ENCODE peak calls at places on chromosomes 12 and 14, in seven cellular contexts. One of them, this sample, is unnamed.

GRCh38 chr14:24513009-24513408 is 4.9 kb upstream of the CMA1 start:
- DNase-seq in GM12892: no peak
- DNase-seq in A549: no peak
- DNase-seq in IMR-90: no peak
- DNase-seq in right lobe of liver: no peak
- DNase-seq in Peyer's patch: no peak
- DNase-seq in ovary: no peak
- DNase-seq in this sample: no peak

GRCh38 chr12:125491585-125491984 is 426.4 kb downstream of the AACS start:
- DNase-seq in GM12892: no peak
- DNase-seq in A549: no peak
- DNase-seq in IMR-90: no peak
- DNase-seq in right lobe of liver: no peak
- DNase-seq in Peyer's patch: no peak
- DNase-seq in ovary: no peak
- DNase-seq in this sample: no peak

GRCh38 chr12:14664434-14665023 is 31.9 kb downstream of the GUCY2C start:
- DNase-seq in GM12892: no peak
- DNase-seq in A549: peak
- DNase-seq in IMR-90: peak
- DNase-seq in right lobe of liver: no peak
- DNase-seq in Peyer's patch: no peak
- DNase-seq in ovary: no peak
- DNase-seq in this sample: peak

GRCh38 chr12:45292486-45293195 is 76.7 kb downstream of the ANO6 start:
- DNase-seq in GM12892: no peak
- DNase-seq in A549: no peak
- DNase-seq in IMR-90: peak
- DNase-seq in right lobe of liver: no peak
- DNase-seq in Peyer's patch: no peak
- DNase-seq in ovary: peak
- DNase-seq in this sample: no peak

GRCh38 chr12:112900298-112901145 is 6.2 kb upstream of the OAS1 start:
- DNase-seq in GM12892: no peak
- DNase-seq in A549: peak
- DNase-seq in IMR-90: peak
- DNase-seq in right lobe of liver: no peak
- DNase-seq in Peyer's patch: no peak
- DNase-seq in ovary: no peak
- DNase-seq in this sample: peak

GRCh38 chr12:47889040-47889439 is 15.8 kb downstream of the VDR start:
- DNase-seq in GM12892: no peak
- DNase-seq in A549: no peak
- DNase-seq in IMR-90: no peak
- DNase-seq in right lobe of liver: no peak
- DNase-seq in Peyer's patch: no peak
- DNase-seq in ovary: no peak
- DNase-seq in this sample: no peak

GRCh38 chr12:87120440-87120839 is 864.2 kb upstream of the MGAT4C start:
- DNase-seq in GM12892: no peak
- DNase-seq in A549: no peak
- DNase-seq in IMR-90: peak
- DNase-seq in right lobe of liver: no peak
- DNase-seq in Peyer's patch: no peak
- DNase-seq in ovary: no peak
- DNase-seq in this sample: no peak

GRCh38 chr12:11460343-11461023 is 65.1 kb upstream of the PRB2 start:
- DNase-seq in GM12892: no peak
- DNase-seq in A549: no peak
- DNase-seq in IMR-90: no peak
- DNase-seq in right lobe of liver: no peak
- DNase-seq in Peyer's patch: no peak
- DNase-seq in ovary: no peak
- DNase-seq in this sample: no peak

GRCh38 chr12:42296503-42297109 is 29.3 kb downstream of the ZCRB1 start:
- DNase-seq in GM12892: no peak
- DNase-seq in A549: no peak
- DNase-seq in IMR-90: no peak
- DNase-seq in right lobe of liver: no peak
- DNase-seq in Peyer's patch: no peak
- DNase-seq in ovary: no peak
- DNase-seq in this sample: no peak

GRCh38 chr14:68987653-68988036 is 8.5 kb upstream of the ACTN1 start:
- DNase-seq in GM12892: no peak
- DNase-seq in A549: peak
- DNase-seq in IMR-90: no peak
- DNase-seq in right lobe of liver: no peak
- DNase-seq in Peyer's patch: no peak
- DNase-seq in ovary: no peak
- DNase-seq in this sample: no peak

GRCh38 chr12:119988440-119988787 is 622 bp upstream of the BICDL1 start:
- DNase-seq in GM12892: no peak
- DNase-seq in A549: peak
- DNase-seq in IMR-90: peak
- DNase-seq in right lobe of liver: no peak
- DNase-seq in Peyer's patch: no peak
- DNase-seq in ovary: no peak
- DNase-seq in this sample: peak

GRCh38 chr12:119990382-119990874 is 1.4 kb downstream of the BICDL1 start:
- DNase-seq in GM12892: no peak
- DNase-seq in A549: no peak
- DNase-seq in IMR-90: no peak
- DNase-seq in right lobe of liver: no peak
- DNase-seq in Peyer's patch: no peak
- DNase-seq in ovary: no peak
- DNase-seq in this sample: no peak

GRCh38 chr12:119992129-119992705 is 3.2 kb downstream of the BICDL1 start:
- DNase-seq in GM12892: no peak
- DNase-seq in A549: no peak
- DNase-seq in IMR-90: no peak
- DNase-seq in right lobe of liver: no peak
- DNase-seq in Peyer's patch: no peak
- DNase-seq in ovary: no peak
- DNase-seq in this sample: no peak

GRCh38 chr12:119989619-119990381 is 764 bp downstream of the BICDL1 start:
- DNase-seq in GM12892: peak
- DNase-seq in A549: peak
- DNase-seq in IMR-90: peak
- DNase-seq in right lobe of liver: peak
- DNase-seq in Peyer's patch: peak
- DNase-seq in ovary: peak
- DNase-seq in this sample: peak

DNA sequence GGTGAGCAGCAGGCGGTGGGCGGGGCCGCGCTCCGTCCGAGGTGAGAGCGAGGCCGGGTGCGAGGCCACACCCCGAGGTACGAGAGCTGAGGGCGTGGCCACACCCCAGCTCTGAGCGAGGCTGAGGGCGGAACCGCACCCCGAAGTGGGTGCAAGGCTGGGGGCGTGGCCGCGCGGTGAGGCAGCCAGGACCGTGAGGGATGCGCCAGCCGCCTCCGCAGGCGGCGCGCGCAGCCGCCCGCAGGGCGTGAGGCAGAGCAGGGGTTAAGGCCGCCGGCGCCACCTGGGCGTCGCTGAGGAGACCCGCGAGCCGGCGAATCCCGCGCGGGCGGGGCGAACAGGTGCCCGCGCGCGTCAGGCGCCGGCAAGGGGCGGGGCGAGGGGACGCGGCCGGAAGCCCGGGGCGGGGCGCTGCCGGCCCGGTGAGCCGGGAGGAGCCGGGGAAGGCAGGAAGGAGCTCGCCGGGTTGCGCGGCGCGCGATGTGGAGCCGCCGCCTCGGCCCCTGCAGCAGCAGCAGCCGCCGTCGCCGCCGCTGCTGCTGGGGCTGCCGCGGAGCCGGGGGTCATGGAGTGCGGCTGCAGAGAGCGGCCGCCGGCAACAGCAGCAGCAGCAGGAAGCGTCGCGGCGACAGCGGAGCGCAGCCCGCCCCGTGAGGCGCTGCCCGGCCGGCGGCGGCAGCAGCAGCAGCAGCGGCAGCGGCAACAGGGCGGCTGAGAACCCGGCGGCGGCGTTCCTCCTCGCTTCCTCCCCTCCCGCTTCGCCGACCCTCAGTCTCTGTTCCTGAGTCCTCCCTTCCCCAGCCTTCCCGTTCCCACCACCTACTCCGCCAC is at the start of gene BICDL1:
- DNase-seq in GM12892: peak
- DNase-seq in A549: peak
- DNase-seq in IMR-90: peak
- DNase-seq in right lobe of liver: peak
- DNase-seq in Peyer's patch: peak
- DNase-seq in ovary: peak
- DNase-seq in this sample: peak
- TF ChIP-seq POLR2A in GM12892: no peak
- TF ChIP-seq POLR2A in A549: peak
- TF ChIP-seq POLR2A in IMR-90: no peak
- TF ChIP-seq POLR2A in right lobe of liver: peak
- TF ChIP-seq POLR2A in Peyer's patch: peak
- TF ChIP-seq POLR2A in ovary: no peak
- TF ChIP-seq POLR2A in this sample: no peak

DNA sequence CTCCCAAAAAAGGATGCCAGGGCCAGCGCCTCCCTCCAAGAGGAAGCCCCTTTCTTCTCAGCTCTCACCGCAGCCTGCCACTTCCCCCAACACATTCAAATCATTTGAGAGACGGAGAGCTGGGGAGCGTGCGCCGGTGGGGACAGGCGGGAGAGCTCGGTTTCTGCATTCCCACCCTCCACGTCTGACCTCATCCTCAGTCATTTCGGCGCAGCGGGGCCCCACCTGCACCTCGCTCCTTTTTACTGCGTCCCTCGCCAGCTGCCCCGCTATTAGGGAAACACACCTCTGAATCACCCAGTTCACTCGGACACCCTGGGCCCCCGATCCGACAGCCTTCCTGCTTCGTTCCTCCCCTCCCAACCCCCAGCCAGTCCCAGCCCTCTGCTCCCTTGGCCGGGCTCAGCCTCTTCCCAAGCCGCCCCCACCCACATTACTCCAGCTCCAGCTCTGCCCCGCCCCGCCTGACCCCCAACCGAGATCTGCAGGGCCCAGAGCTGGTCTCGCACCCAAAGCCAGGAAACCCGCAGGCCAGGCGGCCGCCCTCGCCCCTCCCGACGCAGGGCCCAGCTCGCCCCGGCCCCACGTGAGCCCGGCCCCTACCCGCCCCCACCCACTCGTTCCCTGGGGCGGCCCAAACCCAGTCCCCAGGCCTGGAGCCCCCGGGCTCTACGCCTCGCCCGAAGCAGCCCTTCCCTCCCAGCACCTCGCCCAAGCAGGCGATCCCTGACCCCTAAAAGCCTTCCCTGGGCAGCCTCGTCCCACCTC is 797 bp downstream of the CORO1C start:
- DNase-seq in GM12892: peak
- DNase-seq in A549: peak
- DNase-seq in IMR-90: peak
- DNase-seq in right lobe of liver: peak
- DNase-seq in Peyer's patch: peak
- DNase-seq in ovary: peak
- DNase-seq in this sample: peak
- TF ChIP-seq POLR2A in GM12892: peak
- TF ChIP-seq POLR2A in A549: no peak
- TF ChIP-seq POLR2A in IMR-90: peak
- TF ChIP-seq POLR2A in right lobe of liver: peak
- TF ChIP-seq POLR2A in Peyer's patch: peak
- TF ChIP-seq POLR2A in ovary: peak
- TF ChIP-seq POLR2A in this sample: peak

GRCh38 chr12:92034083-92034482 is 111.6 kb downstream of the BTG1 start:
- DNase-seq in GM12892: no peak
- DNase-seq in A549: no peak
- DNase-seq in IMR-90: no peak
- DNase-seq in right lobe of liver: no peak
- DNase-seq in Peyer's patch: no peak
- DNase-seq in ovary: no peak
- DNase-seq in this sample: no peak

GRCh38 chr12:92035477-92035876 is 110.2 kb downstream of the BTG1 start:
- DNase-seq in GM12892: no peak
- DNase-seq in A549: no peak
- DNase-seq in IMR-90: no peak
- DNase-seq in right lobe of liver: no peak
- DNase-seq in Peyer's patch: no peak
- DNase-seq in ovary: no peak
- DNase-seq in this sample: no peak

GRCh38 chr12:92032965-92033364 is 112.7 kb downstream of the BTG1 start:
- DNase-seq in GM12892: no peak
- DNase-seq in A549: no peak
- DNase-seq in IMR-90: no peak
- DNase-seq in right lobe of liver: no peak
- DNase-seq in Peyer's patch: no peak
- DNase-seq in ovary: no peak
- DNase-seq in this sample: no peak

GRCh38 chr12:92036061-92036620 is 109.5 kb downstream of the BTG1 start:
- DNase-seq in GM12892: no peak
- DNase-seq in A549: no peak
- DNase-seq in IMR-90: no peak
- DNase-seq in right lobe of liver: no peak
- DNase-seq in Peyer's patch: no peak
- DNase-seq in ovary: no peak
- DNase-seq in this sample: no peak

GRCh38 chr12:92034858-92035401 is 110.7 kb downstream of the BTG1 start:
- DNase-seq in GM12892: no peak
- DNase-seq in A549: peak
- DNase-seq in IMR-90: peak
- DNase-seq in right lobe of liver: peak
- DNase-seq in Peyer's patch: peak
- DNase-seq in ovary: peak
- DNase-seq in this sample: peak
- TF ChIP-seq POLR2A in GM12892: no peak
- TF ChIP-seq POLR2A in A549: no peak
- TF ChIP-seq POLR2A in IMR-90: no peak
- TF ChIP-seq POLR2A in right lobe of liver: no peak
- TF ChIP-seq POLR2A in Peyer's patch: peak
- TF ChIP-seq POLR2A in ovary: no peak
- TF ChIP-seq POLR2A in this sample: no peak

GRCh38 chr14:91229743-91230200 is 14.7 kb downstream of the GPR68 start:
- DNase-seq in GM12892: peak
- DNase-seq in A549: no peak
- DNase-seq in IMR-90: peak
- DNase-seq in right lobe of liver: no peak
- DNase-seq in Peyer's patch: no peak
- DNase-seq in ovary: no peak
- DNase-seq in this sample: peak
- TF ChIP-seq POLR2A in GM12892: peak
- TF ChIP-seq POLR2A in A549: no peak
- TF ChIP-seq POLR2A in IMR-90: no peak
- TF ChIP-seq POLR2A in right lobe of liver: no peak
- TF ChIP-seq POLR2A in Peyer's patch: no peak
- TF ChIP-seq POLR2A in ovary: no peak
- TF ChIP-seq POLR2A in this sample: no peak

GRCh38 chr12:49060237-49061156 is at the start of gene KMT2D:
- DNase-seq in GM12892: peak
- DNase-seq in A549: peak
- DNase-seq in IMR-90: peak
- DNase-seq in right lobe of liver: peak
- DNase-seq in Peyer's patch: peak
- DNase-seq in ovary: peak
- DNase-seq in this sample: peak
- TF ChIP-seq POLR2A in GM12892: peak
- TF ChIP-seq POLR2A in A549: peak
- TF ChIP-seq POLR2A in IMR-90: peak
- TF ChIP-seq POLR2A in right lobe of liver: peak
- TF ChIP-seq POLR2A in Peyer's patch: peak
- TF ChIP-seq POLR2A in ovary: peak
- TF ChIP-seq POLR2A in this sample: peak

GRCh38 chr12:53451661-53452158 is at the start of gene PCBP2:
- DNase-seq in GM12892: peak
- DNase-seq in A549: peak
- DNase-seq in IMR-90: peak
- DNase-seq in right lobe of liver: peak
- DNase-seq in Peyer's patch: peak
- DNase-seq in ovary: peak
- DNase-seq in this sample: peak
- TF ChIP-seq POLR2A in GM12892: peak
- TF ChIP-seq POLR2A in A549: peak
- TF ChIP-seq POLR2A in IMR-90: peak
- TF ChIP-seq POLR2A in right lobe of liver: peak
- TF ChIP-seq POLR2A in Peyer's patch: peak
- TF ChIP-seq POLR2A in ovary: peak
- TF ChIP-seq POLR2A in this sample: peak

This sample was measured in H54.